ENCODE peak calls at places on chromosomes 11 and 22, in four cellular contexts. Z is breast epithelium, E is Karpas-422, S is Peyer's patch. J is an unnamed sample. For H3K36me3, the result is how much of the 10 kb centered on the place peaks cover.

GRCh38 chr11:66315921-66316811 is 678 bp downstream of the CD248 start:
- DNase-seq in Z (no peak), S (no peak), E (no peak), J (no peak)

GRCh38 chr22:26276530-26277200 is 107.4 kb downstream of the SEZ6L start:
- DNase-seq in S (no peak), E (no peak), Z (no peak), J (no peak)

GRCh38 chr22:30947821-30948454 is 20.6 kb downstream of the MORC2 start:
- DNase-seq in E (peak), S (no peak), Z (no peak), J (peak)

GRCh38 chr11:35579557-35580396 is 38.5 kb upstream of the FJX1 start:
- DNase-seq in Z (no peak), S (no peak), E (no peak), J (no peak)

GRCh38 chr11:31237819-31238771 is 131.4 kb downstream of the DCDC1 start:
- DNase-seq in S (no peak), Z (no peak), E (no peak), J (no peak)

GRCh38 chr11:123228489-123229163 is 33.6 kb upstream of the CLMP start:
- DNase-seq in Z (no peak), E (no peak), S (no peak), J (no peak)

GRCh38 chr22:35192121-35192918 is 65.0 kb upstream of the HMGXB4 start:
- DNase-seq in S (no peak), E (no peak), Z (no peak), J (no peak)

GRCh38 chr22:33787645-33788456 is 132.4 kb downstream of the LARGE1 start:
- DNase-seq in E (no peak), Z (no peak), S (no peak), J (no peak)

GRCh38 chr22:31917227-31917921 is 27.0 kb upstream of the YWHAH start:
- DNase-seq in S (peak), E (no peak), Z (no peak), J (no peak)

GRCh38 chr11:102494216-102494615 is 36.3 kb downstream of the MMP7 start:
- DNase-seq in S (peak), Z (no peak), E (no peak), J (peak)

GRCh38 chr22:46573781-46574437 is 36.5 kb upstream of the CELSR1 start:
- DNase-seq in E (no peak), S (peak), Z (no peak), J (no peak)

GRCh38 chr22:20571078-20571503 is 63.7 kb downstream of the MED15 start:
- DNase-seq in Z (no peak), S (no peak), E (no peak), J (no peak)

GRCh38 chr11:65502274-65502851 is 3.5 kb downstream of the MALAT1 start:
- DNase-seq in E (peak), S (peak), Z (no peak), J (peak)

GRCh38 chr11:7347611-7348431 is 96.1 kb downstream of the SYT9 start:
- DNase-seq in Z (no peak), S (no peak), E (no peak), J (no peak)

GRCh38 chr11:33588056-33588455 is 112.6 kb downstream of the C11orf91 start:
- DNase-seq in E (no peak), Z (no peak), S (no peak), J (no peak)

GRCh38 chr11:7143908-7144307 is 55.1 kb downstream of the RBMXL2 start:
- DNase-seq in S (no peak), E (peak), Z (no peak), J (no peak)

GRCh38 chr22:26610072-26610958 is 7.5 kb downstream of the CRYBB1 start:
- DNase-seq in Z (no peak), E (peak), S (peak), J (peak)

GRCh38 chr11:134361661-134362060 is 29.9 kb downstream of the GLB1L2 start:
- DNase-seq in E (no peak), S (no peak), Z (peak), J (no peak)

GRCh38 chr11:30488304-30488998 is 97.7 kb downstream of the MPPED2 start:
- DNase-seq in E (no peak), S (no peak), Z (no peak), J (peak)

GRCh38 chr11:74278103-74278502 is 33.3 kb downstream of the P4HA3 start:
- DNase-seq in Z (no peak), E (no peak), S (no peak), J (no peak)

GRCh38 chr11:129881570-129882170 is 13.7 kb downstream of the NFRKB start:
- DNase-seq in S (peak), Z (no peak), E (peak), J (peak)

GRCh38 chr22:32880906-32881596 is 79.5 kb downstream of the TIMP3 start:
- DNase-seq in E (no peak), S (no peak), Z (no peak), J (peak)

GRCh38 chr11:73218830-73219215 is 742 bp downstream of the P2RY2 start:
- DNase-seq in Z (no peak), S (no peak), E (no peak), J (no peak)

GRCh38 chr11:73218106-73218829 is at the start of gene P2RY2:
- DNase-seq in S (peak), Z (peak), E (no peak), J (peak)

GRCh38 chr11:73217810-73218105 is 323 bp upstream of the P2RY2 start:
- DNase-seq in Z (no peak), E (no peak), S (no peak), J (no peak)

GRCh38 chr11:73216466-73216865 is 1.6 kb upstream of the P2RY2 start:
- DNase-seq in Z (no peak), E (no peak), S (no peak), J (no peak)

GRCh38 chr11:73217131-73217809 is 811 bp upstream of the P2RY2 start:
- DNase-seq in Z (no peak), E (no peak), S (no peak), J (no peak)
- H3K27ac ChIP-seq in Z (peak), E (no peak), S (peak), J (peak)

GRCh38 chr11:63919267-63920125 is 2.5 kb upstream of the RCOR2 start:
- DNase-seq in S (no peak), E (no peak), Z (no peak), J (peak)
- H3K4me3 ChIP-seq in S (peak), E (peak), Z (peak), J (peak)

GRCh38 chr22:41534219-41534618 is 10.1 kb downstream of the POLR3H start:
- DNase-seq in E (no peak), S (no peak), Z (no peak), J (no peak)
- H3K36me3 ChIP-seq in E (under half), S (under half), Z (under half), J (under half)

DNA sequence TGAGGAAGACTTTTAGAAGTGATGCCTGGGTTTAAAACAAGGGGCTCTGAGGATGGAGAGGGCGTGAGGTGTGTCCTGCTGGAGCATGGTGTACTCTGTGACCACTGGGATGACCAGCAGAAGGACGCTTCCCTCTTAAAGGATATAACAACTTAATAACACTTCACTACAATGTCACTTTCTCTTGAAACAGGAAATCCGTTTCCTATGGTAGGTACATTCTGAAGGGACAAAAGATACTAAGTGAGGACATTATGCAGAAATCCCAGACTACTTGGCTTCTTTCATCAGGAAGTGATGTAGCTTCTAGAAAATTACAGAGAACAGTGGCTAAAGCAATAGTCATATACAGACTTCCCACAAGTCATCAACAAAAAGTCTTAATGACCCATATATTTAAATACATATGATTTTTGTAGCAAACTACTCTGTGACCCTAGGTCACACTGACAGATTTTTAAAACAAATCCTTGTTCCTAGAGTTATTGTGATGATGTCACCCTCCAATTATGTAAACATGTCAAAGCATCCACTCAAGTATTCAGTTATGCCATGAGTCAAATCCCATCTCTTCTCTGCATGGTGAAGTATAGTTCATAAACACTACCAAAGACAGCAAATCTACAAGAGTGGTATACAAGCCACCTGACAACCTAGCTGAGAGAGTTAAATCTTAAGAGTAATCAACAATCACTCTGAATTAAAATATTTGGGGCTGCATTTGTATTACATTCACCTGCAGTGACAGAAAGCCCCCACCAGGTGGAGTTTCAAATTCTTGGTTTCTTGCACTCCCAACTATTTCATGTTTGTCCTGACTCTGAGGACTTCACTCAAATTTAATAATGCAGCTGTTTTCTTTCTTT is 32.8 kb downstream of the PITPNB start:
- DNase-seq in S (peak), E (peak), Z (no peak), J (peak)
- H3K27ac ChIP-seq in S (no peak), E (no peak), Z (no peak), J (peak)

DNA sequence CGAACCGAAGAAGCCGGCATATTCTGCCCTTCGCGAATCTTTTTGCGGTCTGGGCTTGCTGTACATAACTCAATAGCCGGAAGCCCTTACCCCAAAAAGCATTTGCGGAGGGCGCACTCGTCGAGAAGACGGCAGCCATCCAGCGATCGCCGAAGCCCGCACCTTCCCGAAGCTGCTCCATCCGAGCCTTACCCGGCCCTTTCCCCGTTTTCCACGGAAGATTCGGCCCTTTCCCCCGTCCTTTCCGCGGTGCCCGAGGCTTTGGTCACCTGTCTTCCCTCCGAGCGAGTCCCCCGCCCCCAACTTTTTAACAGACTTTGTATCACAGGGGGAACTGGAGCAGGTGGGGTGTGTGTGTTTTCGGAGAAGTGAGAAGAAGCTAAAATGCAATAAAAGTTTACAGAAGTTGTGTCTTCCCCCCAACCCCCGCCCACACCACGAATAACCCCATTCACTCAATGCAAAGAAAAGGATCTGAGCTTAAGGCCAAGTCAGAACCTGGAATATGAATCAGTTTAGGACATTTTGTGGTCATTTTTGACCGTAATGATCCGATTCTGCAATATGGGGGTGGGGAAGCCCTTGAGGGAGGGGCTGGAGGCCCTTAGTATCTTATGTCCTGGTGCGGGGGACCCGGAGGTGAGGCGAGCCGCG is 99.0 kb upstream of the HSD17B12 start:
- DNase-seq in S (no peak), E (no peak), Z (no peak), J (no peak)
- H3K4me3 ChIP-seq in S (no peak), E (no peak), Z (peak), J (no peak)

DNA sequence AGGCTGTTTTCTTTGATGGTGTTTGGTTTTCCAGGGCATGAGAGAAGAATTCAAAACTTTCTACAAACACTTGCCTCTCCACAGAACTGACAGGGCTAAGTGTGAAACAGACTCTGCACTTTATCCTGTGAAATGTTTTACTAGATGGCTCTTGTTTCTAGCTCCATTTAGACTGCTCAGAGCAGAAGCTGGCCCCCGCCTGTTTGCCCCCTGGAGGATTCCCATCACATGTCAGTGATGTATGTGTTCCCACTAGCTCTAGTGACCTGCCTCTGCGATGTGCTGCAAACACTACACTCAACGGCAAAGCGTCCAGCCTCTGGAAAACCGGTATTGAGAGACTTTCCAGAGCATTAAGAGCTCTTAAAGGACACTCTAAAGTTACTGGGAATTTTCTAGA is 41.4 kb upstream of the PCF11 start:
- DNase-seq in E (no peak), S (no peak), Z (no peak), J (no peak)
- H3K36me3 ChIP-seq in E (under half), S (under half), Z (under half), J (under half)

DNA sequence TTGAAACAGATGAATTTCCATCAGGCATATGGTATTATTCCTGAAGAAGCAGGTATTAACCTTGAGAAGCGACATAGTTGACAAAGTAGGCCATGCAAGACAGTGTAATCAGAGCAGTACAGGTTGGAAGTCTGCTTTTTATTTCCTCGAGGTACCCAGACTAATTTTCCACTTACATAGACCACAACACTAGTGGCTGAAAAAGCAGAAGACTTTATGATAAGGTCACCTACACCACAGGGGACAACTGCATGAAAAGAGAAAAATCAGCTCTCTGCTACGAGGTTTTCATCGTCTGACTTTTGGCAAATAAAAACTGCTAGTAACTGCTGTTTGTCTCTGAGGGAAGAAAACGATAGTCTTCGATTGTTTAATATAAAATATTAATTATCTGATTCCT is 77.5 kb downstream of the CNTN5 start:
- DNase-seq in E (no peak), Z (no peak), S (no peak), J (no peak)
- H3K27ac ChIP-seq in E (no peak), Z (no peak), S (no peak), J (no peak)

GRCh38 chr11:61295596-61295926 is 445 bp upstream of the VWCE start:
- DNase-seq in S (no peak), E (no peak), Z (no peak), J (peak)
- H3K4me3 ChIP-seq in S (no peak), E (no peak), Z (peak), J (peak)

DNA sequence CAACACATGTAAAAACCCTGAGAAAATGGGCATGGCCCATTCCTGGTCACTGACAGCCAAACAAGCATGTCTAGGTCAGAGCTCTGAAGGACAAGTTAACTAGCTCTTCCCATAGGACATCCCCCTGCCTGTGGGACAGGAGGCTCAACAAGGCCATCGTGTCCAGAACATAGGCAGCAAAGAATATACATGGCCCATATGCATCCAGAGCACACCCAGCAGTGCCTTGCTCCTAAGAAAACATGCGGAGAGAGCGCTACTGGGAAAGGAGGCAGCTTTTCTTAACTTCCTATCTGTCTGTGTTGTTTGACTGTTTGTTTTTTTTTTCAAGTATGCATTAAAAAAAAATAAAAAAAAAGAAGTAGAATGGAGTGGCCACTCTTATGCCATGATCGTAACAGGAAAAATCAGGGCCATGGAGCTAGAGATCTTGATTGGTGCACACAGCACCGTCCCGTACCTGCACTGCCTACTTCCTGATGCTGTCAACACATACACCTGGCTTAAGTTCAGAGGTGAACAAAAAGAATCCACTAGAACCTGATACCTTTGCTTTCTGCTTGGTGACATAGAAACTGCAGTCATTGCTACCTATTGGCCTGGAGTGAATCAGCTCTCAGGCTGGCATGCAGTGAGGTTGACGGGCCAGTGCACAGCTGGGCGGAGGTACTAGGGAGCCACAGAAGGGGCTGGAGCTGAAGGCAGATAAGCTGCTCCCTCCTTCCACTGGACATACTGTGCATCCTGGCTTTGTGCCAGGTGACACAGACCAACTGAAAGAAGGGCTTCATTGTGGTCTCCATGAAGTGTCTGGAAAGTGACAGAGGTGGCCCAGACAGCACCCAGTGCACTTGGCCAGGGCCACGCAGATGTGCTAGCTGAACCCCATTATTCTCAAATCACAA is 11.9 kb downstream of the UFD1 start:
- DNase-seq in S (no peak), E (no peak), Z (no peak), J (no peak)
- H3K36me3 ChIP-seq in S (half or more), E (under half), Z (under half), J (under half)

J was measured in small intestine.